ENCODE peak calls at places on chromosomes 12 and 14, in nine cellular contexts. Q is aorta, E is left ventricle myocardium inferior, J is ascending aorta, Y is GM23338, H is heart right ventricle, W is A549, I is body of pancreas, D is heart left ventricle. T is an unnamed sample. For H3K4me1, the result is how much of the 10 kb centered on the place peaks cover.

GRCh38 chr12:175250-175649 is 38.7 kb downstream of the SLC6A12 start:
- DNase-seq in Q (no peak), E (peak), J (no peak), Y (no peak), H (peak), W (no peak), I (no peak), D (peak), T (no peak)

GRCh38 chr14:94355191-94355794 is 32.2 kb upstream of the SERPINA6 start:
- DNase-seq in Q (peak), E (peak), J (no peak), Y (peak), H (peak), W (peak), I (peak), D (peak), T (no peak)

GRCh38 chr14:60662987-60663386 is 13.7 kb upstream of the SIX1 start:
- DNase-seq in Q (no peak), E (no peak), J (no peak), Y (no peak), H (no peak), W (no peak), I (no peak), D (no peak), T (no peak)

GRCh38 chr12:122182887-122183587 is at the start of gene LRRC43:
- DNase-seq in Q (no peak), E (no peak), J (no peak), Y (peak), H (no peak), W (no peak), I (peak), D (peak), T (no peak)

GRCh38 chr12:104055686-104056388 is 5.8 kb upstream of the GLT8D2 start:
- DNase-seq in Q (peak), E (peak), J (no peak), Y (no peak), H (peak), W (no peak), I (peak), D (peak), T (no peak)

GRCh38 chr14:94562019-94562418 is 777 bp downstream of the SERPINA4 start:
- DNase-seq in Q (no peak), E (no peak), J (no peak), Y (no peak), H (no peak), W (no peak), I (no peak), D (no peak), T (no peak)

GRCh38 chr12:40104461-40105264 is 1.2 kb downstream of the SLC2A13 start:
- DNase-seq in Q (no peak), E (peak), J (no peak), Y (peak), H (peak), W (peak), I (peak), D (no peak), T (no peak)

GRCh38 chr14:21528381-21529348 is 2.5 kb upstream of the SALL2 start:
- DNase-seq in Q (no peak), E (no peak), J (no peak), Y (peak), H (no peak), W (no peak), I (no peak), D (no peak), T (no peak)

GRCh38 chr14:80117876-80118275 is 93.4 kb downstream of the DIO2 start:
- DNase-seq in Q (no peak), E (no peak), J (no peak), Y (no peak), H (no peak), W (no peak), I (no peak), D (no peak), T (no peak)

GRCh38 chr12:14356147-14356546 is 9.3 kb upstream of the ATF7IP start:
- DNase-seq in Q (no peak), E (no peak), J (no peak), Y (no peak), H (no peak), W (peak), I (no peak), D (no peak), T (no peak)

GRCh38 chr14:50599700-50600444 is 39.9 kb downstream of the ATL1 start:
- DNase-seq in Q (no peak), E (no peak), J (no peak), Y (peak), H (no peak), W (peak), I (no peak), D (no peak), T (peak)

GRCh38 chr12:55847603-55848329 is 5.0 kb upstream of the MMP19 start:
- DNase-seq in Q (peak), E (peak), J (peak), Y (peak), H (peak), W (peak), I (peak), D (peak), T (no peak)

GRCh38 chr12:71702590-71702989 is 16.7 kb downstream of the TMEM19 start:
- DNase-seq in Q (no peak), E (no peak), J (no peak), Y (no peak), H (no peak), W (no peak), I (no peak), D (no peak), T (no peak)

GRCh38 chr12:51760231-51760630 is 88.3 kb downstream of the FIGNL2 start:
- DNase-seq in Q (no peak), E (no peak), J (no peak), Y (no peak), H (no peak), W (no peak), I (no peak), D (no peak), T (no peak)

GRCh38 chr12:132309162-132310086 is 20.0 kb downstream of the GALNT9 start:
- DNase-seq in Q (peak), E (no peak), J (no peak), Y (no peak), H (no peak), W (no peak), I (no peak), D (no peak), T (no peak)

GRCh38 chr14:24132061-24132685 is 1.7 kb downstream of the FITM1 start:
- DNase-seq in Q (peak), E (no peak), J (no peak), Y (no peak), H (no peak), W (no peak), I (peak), D (peak), T (peak)

GRCh38 chr14:55336161-55336560 is 64.9 kb downstream of the FBXO34 start:
- DNase-seq in Q (no peak), E (no peak), J (no peak), Y (no peak), H (no peak), W (peak), I (no peak), D (no peak), T (no peak)

GRCh38 chr14:101460986-101461750 is 100.1 kb upstream of the DIO3 start:
- DNase-seq in Q (no peak), E (no peak), J (no peak), Y (no peak), H (no peak), W (no peak), I (no peak), D (no peak), T (no peak)

GRCh38 chr12:47361389-47362031 is 281.8 kb upstream of the AMIGO2 start:
- DNase-seq in Q (no peak), E (no peak), J (no peak), Y (no peak), H (peak), W (peak), I (no peak), D (no peak), T (no peak)

GRCh38 chr12:47364251-47364650 is 284.5 kb upstream of the AMIGO2 start:
- DNase-seq in Q (no peak), E (no peak), J (no peak), Y (no peak), H (no peak), W (no peak), I (no peak), D (no peak), T (no peak)

GRCh38 chr12:47360771-47361388 is 281.1 kb upstream of the AMIGO2 start:
- DNase-seq in Q (no peak), E (no peak), J (no peak), Y (no peak), H (peak), W (no peak), I (no peak), D (no peak), T (peak)

GRCh38 chr12:47366203-47366978 is 286.6 kb upstream of the AMIGO2 start:
- DNase-seq in Q (no peak), E (no peak), J (no peak), Y (no peak), H (no peak), W (no peak), I (no peak), D (no peak), T (no peak)

GRCh38 chr12:47362131-47362686 is 282.4 kb upstream of the AMIGO2 start:
- DNase-seq in Q (no peak), E (no peak), J (no peak), Y (no peak), H (no peak), W (no peak), I (no peak), D (no peak), T (no peak)
- H3K4me1 ChIP-seq in Q (under half), E (under half), J (under half), Y (under half), H (under half), W (under half), I (under half), D (under half), T (half or more)

GRCh38 chr12:10968765-10969456 is 17.8 kb downstream of the TAS2R50 start:
- DNase-seq in Q (peak), E (peak), J (no peak), Y (no peak), H (peak), W (no peak), I (peak), D (peak), T (no peak)

GRCh38 chr12:10965511-10965910 is 21.2 kb downstream of the TAS2R50 start:
- DNase-seq in Q (no peak), E (no peak), J (no peak), Y (no peak), H (no peak), W (no peak), I (no peak), D (no peak), T (no peak)

GRCh38 chr12:10967409-10967808 is 19.3 kb downstream of the TAS2R50 start:
- DNase-seq in Q (no peak), E (no peak), J (no peak), Y (no peak), H (no peak), W (no peak), I (no peak), D (no peak), T (no peak)

DNA sequence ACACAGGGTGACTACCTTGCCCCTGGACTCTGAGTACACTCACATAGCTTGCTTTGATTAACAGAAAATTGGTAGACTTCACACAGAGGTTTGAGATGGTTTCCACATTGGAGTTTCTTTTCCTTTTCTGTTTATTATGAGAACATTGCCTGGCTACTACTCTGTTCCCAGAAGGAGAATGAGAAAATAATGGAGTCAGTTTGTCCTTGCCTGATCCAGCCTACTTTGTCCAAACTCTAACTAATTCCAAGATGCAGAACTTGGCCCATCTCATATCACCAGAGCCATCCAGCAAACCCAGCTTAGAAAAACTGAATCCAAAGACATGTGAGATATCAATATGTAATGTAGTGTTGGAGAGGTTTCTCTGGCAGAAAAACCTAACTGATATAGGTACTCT is 20.4 kb downstream of the TAS2R50 start:
- DNase-seq in Q (no peak), E (no peak), J (no peak), Y (no peak), H (no peak), W (no peak), I (no peak), D (no peak), T (no peak)
- H3K4me1 ChIP-seq in Q (under half), E (under half), J (under half), Y (under half), H (under half), W (under half), I (under half), D (under half), T (under half)

GRCh38 chr12:124412646-124413015 is 117.7 kb downstream of the RFLNA start:
- DNase-seq in Q (peak), E (no peak), J (no peak), Y (no peak), H (no peak), W (no peak), I (no peak), D (no peak), T (no peak)
- H3K4me1 ChIP-seq in Q (under half), E (half or more), J (under half), Y (under half), H (under half), W (under half), I (under half), D (under half), T (under half)

DNA sequence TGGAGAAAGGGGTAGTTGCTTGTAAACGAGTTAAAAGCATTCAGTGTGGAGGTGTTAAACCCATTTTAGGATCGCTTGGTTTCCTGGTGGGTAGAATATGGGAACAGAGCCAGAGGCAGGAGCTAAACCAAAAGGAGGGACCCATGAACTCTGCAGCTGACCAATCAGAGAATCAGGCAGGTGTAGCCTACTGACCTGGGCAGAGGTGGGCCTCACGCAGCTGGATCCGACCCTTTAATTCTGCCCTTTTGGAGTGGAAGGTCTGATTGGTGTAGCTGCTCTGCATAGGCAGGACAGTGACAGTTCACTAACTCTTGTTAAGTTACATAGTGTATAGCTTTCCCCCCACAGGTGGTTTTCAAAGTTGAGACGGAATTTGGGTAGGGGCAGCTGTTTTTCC is 63.7 kb downstream of the GNS start:
- DNase-seq in Q (no peak), E (no peak), J (no peak), Y (no peak), H (no peak), W (no peak), I (no peak), D (no peak), T (no peak)
- H3K4me1 ChIP-seq in Q (under half), E (under half), J (under half), Y (under half), H (under half), W (under half), I (under half), D (under half), T (under half)

DNA sequence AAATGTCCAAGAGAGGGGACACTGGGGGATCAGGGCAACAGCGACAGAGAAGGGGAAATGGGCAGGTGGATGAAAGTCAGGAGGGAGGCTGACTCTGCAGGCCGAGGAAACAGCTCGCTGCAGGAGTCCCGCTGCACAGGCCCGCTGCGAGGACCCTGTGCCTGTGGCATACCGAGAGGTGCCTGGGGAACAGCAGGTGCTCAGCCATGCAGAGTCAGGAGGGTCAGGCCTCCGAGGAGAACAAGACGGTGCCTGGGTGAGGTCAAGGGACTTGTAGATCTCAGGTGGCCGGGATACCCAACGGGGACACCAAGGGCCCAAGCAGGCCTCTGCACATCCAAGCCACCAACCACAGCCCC is 67.6 kb downstream of the NCOR2 start:
- DNase-seq in Q (no peak), E (no peak), J (no peak), Y (no peak), H (no peak), W (no peak), I (no peak), D (no peak), T (no peak)
- H3K4me1 ChIP-seq in Q (under half), E (half or more), J (under half), Y (under half), H (half or more), W (under half), I (half or more), D (half or more), T (under half)

GRCh38 chr12:5333096-5333495 is 98.8 kb upstream of the NTF3 start:
- DNase-seq in Q (no peak), E (no peak), J (no peak), Y (no peak), H (peak), W (no peak), I (no peak), D (peak), T (no peak)

GRCh38 chr12:5335059-5335458 is 96.8 kb upstream of the NTF3 start:
- DNase-seq in Q (no peak), E (no peak), J (no peak), Y (no peak), H (no peak), W (no peak), I (no peak), D (no peak), T (no peak)

GRCh38 chr12:5328669-5329068 is 103.2 kb upstream of the NTF3 start:
- DNase-seq in Q (no peak), E (no peak), J (no peak), Y (no peak), H (no peak), W (no peak), I (no peak), D (no peak), T (no peak)

GRCh38 chr12:5332521-5332920 is 99.4 kb upstream of the NTF3 start:
- DNase-seq in Q (no peak), E (no peak), J (no peak), Y (no peak), H (no peak), W (no peak), I (no peak), D (no peak), T (no peak)

DNA sequence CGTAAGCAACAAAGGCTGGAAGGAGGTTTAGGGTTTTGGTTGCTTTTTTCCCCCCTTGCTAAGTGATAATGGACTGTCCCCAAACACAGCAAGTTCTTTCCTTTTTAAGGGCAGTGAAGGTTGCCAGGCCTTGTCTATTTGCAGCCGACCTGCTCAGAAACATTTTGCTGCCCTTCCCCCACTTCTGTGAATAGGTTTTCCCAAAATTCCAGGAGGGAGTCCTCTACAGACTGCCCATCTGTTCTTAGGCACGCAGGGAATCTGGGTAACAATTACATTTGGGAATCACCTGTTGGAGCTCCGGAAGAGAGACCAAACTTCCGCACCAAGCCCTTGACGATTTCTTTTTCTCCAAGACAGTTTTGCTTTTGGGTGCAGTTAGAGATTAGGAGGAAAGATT is 102.8 kb upstream of the NTF3 start:
- DNase-seq in Q (no peak), E (no peak), J (no peak), Y (peak), H (no peak), W (no peak), I (no peak), D (no peak), T (no peak)
- H3K4me1 ChIP-seq in Q (under half), E (under half), J (under half), Y (under half), H (under half), W (under half), I (under half), D (under half), T (under half)

GRCh38 chr14:76918751-76919421 is 92.7 kb downstream of the LRRC74A start:
- DNase-seq in Q (peak), E (peak), J (peak), Y (peak), H (peak), W (peak), I (peak), D (peak), T (no peak)
- H3K4me1 ChIP-seq in Q (under half), E (half or more), J (under half), Y (half or more), H (under half), W (half or more), I (under half), D (half or more), T (under half)